ENCODE peak calls at places on chromosomes 2 and 18, in seven cellular contexts. L, U, D, B, P, T and X are unnamed samples.

GRCh38 chr2:31282634-31283033 is 48.7 kb downstream of the EHD3 start:
- DNase-seq in L (no peak), U (no peak), D (no peak), B (no peak), P (no peak), T (no peak), X (no peak)

GRCh38 chr2:189153608-189154007 is 26.0 kb downstream of the COL5A2 start:
- DNase-seq in L (no peak), U (no peak), D (no peak), B (no peak), P (no peak), T (no peak), X (no peak)

GRCh38 chr2:36650031-36650430 is 46.5 kb upstream of the VIT start:
- DNase-seq in L (no peak), U (no peak), D (peak; percentile 83), B (no peak), P (no peak), T (no peak), X (peak; percentile 46)

GRCh38 chr2:190627881-190628412 is 20.9 kb upstream of the NAB1 start:
- DNase-seq in L (no peak), U (no peak), D (no peak), B (no peak), P (peak; percentile 79), T (no peak), X (peak; percentile 48)

GRCh38 chr2:105857076-105857740 is 112.5 kb downstream of the NCK2 start:
- DNase-seq in L (no peak), U (no peak), D (no peak), B (no peak), P (no peak), T (no peak), X (no peak)

GRCh38 chr18:43830905-43831304 is 553.6 kb upstream of the SYT4 start:
- DNase-seq in L (no peak), U (no peak), D (no peak), B (no peak), P (no peak), T (no peak), X (no peak)

GRCh38 chr2:238120463-238121298 is 17.8 kb upstream of the KLHL30 start:
- DNase-seq in L (no peak), U (no peak), D (no peak), B (no peak), P (no peak), T (no peak), X (no peak)

GRCh38 chr2:3242747-3243369 is 134.8 kb downstream of the EIPR1 start:
- DNase-seq in L (no peak), U (no peak), D (no peak), B (no peak), P (no peak), T (no peak), X (no peak)

GRCh38 chr2:125516496-125517109 is 1139.4 kb upstream of the GYPC start:
- DNase-seq in L (no peak), U (peak; percentile 17), D (peak; percentile 10), B (no peak), P (peak; percentile 19), T (peak; percentile 51), X (no peak)

GRCh38 chr2:202599911-202600310 is 34.9 kb upstream of the FAM117B start:
- DNase-seq in L (no peak), U (no peak), D (no peak), B (no peak), P (no peak), T (no peak), X (no peak)
- TF ChIP-seq POLR2AphosphoS5 in L (no peak), U (no peak), D (no peak), B (no peak), P (no peak), T (no peak), X (no peak)

GRCh38 chr2:128623776-128624424 is 305.2 kb upstream of the HS6ST1 start:
- DNase-seq in L (no peak), U (no peak), D (no peak), B (no peak), P (no peak), T (no peak), X (no peak)
- H3K27ac ChIP-seq in L (no peak overlapping the region), U (no peak overlapping the region), D (no peak overlapping the region), B (no peak overlapping the region), P (no peak overlapping the region), T (no peak overlapping the region), X (no peak overlapping the region)

DNA sequence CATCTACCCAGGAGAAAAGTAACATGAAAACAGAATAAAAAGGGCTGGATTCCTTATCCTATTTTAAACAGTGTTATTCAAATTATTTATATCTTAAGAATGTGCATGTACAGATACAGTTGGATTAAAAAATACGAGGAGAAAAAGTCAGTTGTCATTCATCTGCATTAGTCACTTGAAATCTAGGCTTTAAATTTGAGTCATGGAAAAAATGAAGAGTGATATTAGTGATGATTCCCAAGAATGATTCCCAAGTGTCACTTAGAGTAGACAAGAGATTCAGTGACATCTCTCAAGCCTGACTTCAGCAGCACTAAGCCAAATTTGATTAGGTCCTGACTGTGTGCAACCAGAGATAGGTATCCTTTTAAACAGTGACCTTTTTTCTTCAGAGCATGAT is 394.2 kb downstream of the IRS1 start:
- DNase-seq in L (no peak), U (no peak), D (no peak), B (no peak), P (no peak), T (no peak), X (no peak)
- TF ChIP-seq EP300 in L (no peak), U (no peak), D (no peak), B (no peak), P (no peak), T (no peak), X (no peak)

GRCh38 chr2:40511661-40512213 is 59.8 kb upstream of the SLC8A1 start:
- DNase-seq in L (no peak), U (no peak), D (no peak), B (no peak), P (no peak), T (no peak), X (peak; percentile 14)
- TF ChIP-seq POLR2AphosphoS5 in L (no peak), U (no peak), D (no peak), B (peak; percentile 48), P (no peak), T (no peak), X (peak; percentile 30)